ENCODE peak calls at places on chromosomes 4 and X, in five cellular contexts. H is H1, I is mesenchymal stem cell, O is H9, M is trophoblast cell. Q is an unnamed sample.

GRCh38 chr4:188879598-188879997 is 740.4 kb downstream of the TRIML1 start:
- DNase-seq in M (no peak), O (no peak), I (no peak), H (no peak), Q (no peak)

GRCh38 chr4:24226667-24227066 is 336.8 kb upstream of the PPARGC1A start:
- DNase-seq in H (no peak), I (peak), O (no peak), M (no peak), Q (no peak)

GRCh38 chrX:136534131-136534530 is 2.1 kb downstream of the VGLL1 start:
- DNase-seq in O (no peak), H (no peak), M (peak), I (no peak), Q (no peak)

GRCh38 chrX:21723097-21723496 is 34.8 kb downstream of the SMPX start:
- DNase-seq in M (no peak), I (peak), H (no peak), O (no peak), Q (no peak)

GRCh38 chr4:11635336-11635735 is 206.6 kb upstream of the HS3ST1 start:
- DNase-seq in O (no peak), H (no peak), I (peak), M (peak), Q (no peak)

GRCh38 chr4:163157157-163157556 is 9.5 kb downstream of the NAF1 start:
- DNase-seq in H (no peak), O (no peak), M (no peak), I (peak), Q (no peak)

GRCh38 chr4:12595986-12596385 is 888.2 kb downstream of the RAB28 start:
- DNase-seq in O (no peak), H (no peak), I (no peak), M (no peak), Q (no peak)

GRCh38 chr4:140497776-140498636 is at the start of gene MGAT4D:
- DNase-seq in O (peak), M (no peak), H (no peak), I (peak), Q (peak)

GRCh38 chr4:164946810-164947209 is 30.6 kb downstream of the TRIM61 start:
- DNase-seq in O (no peak), H (no peak), M (no peak), I (no peak), Q (no peak)

GRCh38 chr4:120724656-120725055 is 197.9 kb downstream of the PRDM5 start:
- DNase-seq in H (no peak), M (no peak), I (no peak), O (no peak), Q (no peak)

GRCh38 chr4:101865501-101866062 is 75.1 kb downstream of the BANK1 start:
- DNase-seq in M (peak), O (no peak), I (peak), H (no peak), Q (no peak)

GRCh38 chr4:129446074-129446473 is 350.1 kb downstream of the C4orf33 start:
- DNase-seq in I (peak), O (peak), M (no peak), H (peak), Q (no peak)

GRCh38 chr4:113433116-113433515 is 328.4 kb downstream of the CAMK2D start:
- DNase-seq in O (no peak), M (no peak), I (no peak), H (no peak), Q (no peak)

GRCh38 chr4:2932561-2932950 is 30.6 kb downstream of the NOP14 start:
- DNase-seq in M (no peak), H (no peak), O (peak), I (no peak), Q (no peak)

GRCh38 chr4:186792994-186793393 is 69.3 kb upstream of the FAT1 start:
- DNase-seq in H (no peak), M (peak), O (no peak), I (peak), Q (no peak)

GRCh38 chr4:138199568-138200235 is 42.4 kb downstream of the SLC7A11 start:
- DNase-seq in H (no peak), O (no peak), I (no peak), M (peak), Q (no peak)

GRCh38 chr4:71713611-71714203 is 70.2 kb downstream of the GC start:
- DNase-seq in M (no peak), H (no peak), I (peak), O (no peak), Q (no peak)

GRCh38 chr4:186979966-186980745 is 256.5 kb upstream of the FAT1 start:
- DNase-seq in M (no peak), O (no peak), H (no peak), I (peak), Q (no peak)

GRCh38 chr4:124708517-124709300 is 3.8 kb downstream of the ANKRD50 start:
- DNase-seq in I (peak), M (no peak), H (no peak), O (no peak), Q (no peak)

GRCh38 chr4:3047464-3048286 is 26.7 kb downstream of the HTT-AS start:
- DNase-seq in I (peak), O (peak), M (peak), H (peak), Q (peak)

GRCh38 chrX:11381464-11381863 is 88.3 kb downstream of the AMELX start:
- DNase-seq in M (peak), I (peak), O (peak), H (no peak), Q (peak)

GRCh38 chrX:118039591-118039990 is 77.0 kb downstream of the KLHL13 start:
- DNase-seq in H (no peak), I (no peak), O (no peak), M (no peak), Q (no peak)

GRCh38 chr4:141079393-141079930 is 53.8 kb downstream of the RNF150 start:
- DNase-seq in H (no peak), M (no peak), O (no peak), I (no peak), Q (no peak)

GRCh38 chr4:175371091-175371490 is 441.0 kb downstream of the GPM6A start:
- DNase-seq in O (no peak), M (peak), I (no peak), H (no peak), Q (no peak)

GRCh38 chrX:130401415-130402210 is at the start of gene RBMX2:
- DNase-seq in O (peak), M (peak), H (peak), I (peak), Q (peak)

GRCh38 chrX:10620121-10620699 is at the start of gene MID1:
- DNase-seq in I (peak), O (peak), M (peak), H (no peak), Q (peak)

GRCh38 chr4:56307423-56307822 is 79.9 kb downstream of the AASDH start:
- DNase-seq in O (no peak), H (no peak), I (peak), M (peak), Q (no peak)

GRCh38 chr4:26459054-26459755 is 31.1 kb downstream of the CCKAR start:
- DNase-seq in O (no peak), M (no peak), I (peak), H (peak), Q (peak)

GRCh38 chrX:106952089-106952488 is 31.9 kb downstream of the CLDN2 start:
- DNase-seq in H (no peak), M (no peak), O (no peak), I (no peak), Q (no peak)

GRCh38 chrX:64186974-64187761 is 18.3 kb downstream of the AMER1 start:
- DNase-seq in O (no peak), M (no peak), I (no peak), H (no peak), Q (no peak)
- H2BK12ac ChIP-seq in O (no peak), M (no peak), I (no peak), H (no peak), Q (no peak)

GRCh38 chr4:51843309-51844156 is 580 bp downstream of the DCUN1D4 start:
- DNase-seq in I (peak), M (peak), O (no peak), H (no peak), Q (no peak)
- H2AK5ac ChIP-seq in I (no peak), M (no peak), O (no peak), H (no peak), Q (peak)

GRCh38 chrX:13373807-13374187 is 53.9 kb upstream of the ATXN3L start:
- DNase-seq in O (no peak), H (no peak), I (peak), M (no peak), Q (no peak)

GRCh38 chrX:13372203-13372980 is 52.5 kb upstream of the ATXN3L start:
- DNase-seq in H (no peak), I (no peak), M (no peak), O (no peak), Q (no peak)

GRCh38 chrX:13374364-13374763 is 54.5 kb upstream of the ATXN3L start:
- DNase-seq in O (no peak), M (no peak), H (no peak), I (no peak), Q (no peak)

GRCh38 chrX:13371191-13371590 is 51.3 kb upstream of the ATXN3L start:
- DNase-seq in O (no peak), I (no peak), M (no peak), H (no peak), Q (no peak)

DNA sequence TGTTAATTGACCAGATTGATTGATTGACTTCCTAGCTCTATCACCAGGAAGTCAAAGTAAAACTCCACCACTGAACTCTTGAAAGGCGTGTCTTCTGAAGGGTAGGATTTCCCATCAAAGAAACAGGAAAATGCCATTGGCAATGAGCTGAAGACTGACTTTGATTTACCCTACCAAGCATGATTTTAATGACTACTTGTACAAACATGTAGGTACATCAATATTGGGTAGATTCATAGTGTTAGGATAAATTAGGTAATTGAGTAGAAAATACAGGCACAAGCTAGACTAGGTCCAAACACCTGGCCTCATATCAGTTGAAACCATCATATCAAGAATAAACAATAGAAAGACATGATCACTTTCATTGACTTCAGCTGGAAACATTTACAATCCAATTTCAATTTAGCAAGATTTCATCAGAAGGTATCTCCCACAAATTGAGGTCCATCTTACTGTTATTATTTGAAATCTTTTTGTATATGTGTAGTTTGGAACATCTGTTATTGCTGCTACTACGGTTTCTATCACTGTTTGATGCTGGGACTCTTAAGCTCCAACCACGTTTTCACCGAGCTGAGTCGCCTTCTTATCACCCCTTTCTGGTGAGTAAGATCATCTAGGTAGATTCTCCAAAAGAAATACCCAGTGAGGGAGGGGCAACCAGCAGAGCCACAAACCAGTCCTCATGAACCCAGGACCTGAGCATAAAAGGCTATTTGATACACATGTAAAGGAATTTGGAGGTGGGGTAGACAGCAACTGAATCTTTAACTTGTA is 53.4 kb upstream of the ATXN3L start:
- DNase-seq in I (peak), O (no peak), M (no peak), H (no peak), Q (no peak)
- H4K91ac ChIP-seq in I (no peak), O (no peak), M (no peak), H (no peak), Q (no peak)

GRCh38 chr4:142434519-142435224 is 411.4 kb downstream of the INPP4B start:
- DNase-seq in M (no peak), O (peak), I (no peak), H (no peak), Q (no peak)

GRCh38 chr4:142443469-142443868 is 402.6 kb downstream of the INPP4B start:
- DNase-seq in O (peak), H (no peak), M (no peak), I (no peak), Q (no peak)

GRCh38 chr4:142435599-142436235 is 410.4 kb downstream of the INPP4B start:
- DNase-seq in O (peak), M (no peak), I (peak), H (peak), Q (peak)

DNA sequence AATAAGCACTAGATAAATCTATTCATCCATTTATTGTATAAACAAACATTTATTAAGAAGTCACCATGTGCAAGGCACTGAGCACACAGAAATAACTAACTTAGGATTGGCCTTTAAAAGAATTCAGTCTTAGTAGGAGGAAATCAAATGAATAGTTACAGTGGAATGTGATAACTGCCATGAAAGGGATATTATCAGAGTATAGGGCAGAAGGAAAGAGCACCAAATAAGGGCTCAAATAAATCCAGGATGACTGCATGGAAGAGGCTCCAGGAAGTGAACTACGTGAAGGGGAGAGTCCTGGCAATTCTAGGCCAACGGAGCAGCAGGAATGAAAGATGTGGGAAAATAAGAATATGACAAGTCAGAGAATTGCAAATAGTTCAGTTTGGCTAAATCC is 406.0 kb downstream of the INPP4B start:
- DNase-seq in O (no peak), M (no peak), I (no peak), H (no peak), Q (no peak)
- H2BK12ac ChIP-seq in O (no peak), M (no peak), I (no peak), H (no peak), Q (no peak)

DNA sequence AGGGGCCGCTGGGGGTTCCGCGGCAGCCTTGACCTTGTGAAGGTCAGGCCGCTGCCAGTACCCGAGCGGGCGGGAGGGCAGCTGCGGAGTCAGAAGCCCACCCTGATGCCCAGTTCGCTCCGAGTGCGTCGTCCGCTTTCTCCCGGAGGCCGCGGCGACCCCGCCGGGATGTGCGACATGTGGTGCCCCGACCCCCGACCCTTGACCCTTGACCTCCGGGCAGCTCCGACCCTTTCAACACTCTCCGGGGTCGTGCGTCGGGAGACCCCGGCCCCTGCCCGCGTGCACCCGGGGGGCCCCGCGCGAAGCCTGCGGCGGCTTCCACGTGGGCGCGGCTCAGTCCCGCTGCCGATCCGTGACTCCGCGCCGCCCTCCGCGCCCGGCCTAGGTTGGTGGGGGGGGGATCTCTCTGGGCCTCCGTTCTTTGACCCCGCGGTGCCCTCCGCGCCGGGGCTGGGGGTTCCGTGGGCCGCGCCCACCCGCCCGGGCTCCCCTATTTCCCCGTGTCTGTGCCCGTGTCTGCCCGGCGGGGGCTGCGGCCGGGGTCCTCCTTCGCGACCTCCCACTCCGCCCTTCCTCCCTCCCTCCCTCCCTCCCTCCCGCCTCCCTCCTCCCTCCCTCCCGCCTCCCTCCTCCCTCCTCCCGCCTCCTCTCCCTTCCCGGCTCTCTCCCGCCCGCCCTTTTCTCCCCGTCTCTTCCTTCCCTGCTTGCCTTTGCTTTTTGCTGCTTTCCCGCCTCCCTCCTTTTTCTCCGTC is 640 bp upstream of the SLC25A6 start:
- DNase-seq in H (no peak), M (peak), I (peak), O (peak), Q (no peak)
- H2AK5ac ChIP-seq in H (no peak), M (peak), I (peak), O (no peak), Q (peak)

GRCh38 chr4:130479020-130479419 is 1383.1 kb downstream of the C4orf33 start:
- DNase-seq in O (no peak), H (no peak), I (no peak), M (no peak), Q (no peak)

GRCh38 chr4:130479674-130480073 is 1383.7 kb downstream of the C4orf33 start:
- DNase-seq in M (no peak), O (no peak), I (no peak), H (no peak), Q (no peak)

GRCh38 chr4:130478406-130478805 is 1382.5 kb downstream of the C4orf33 start:
- DNase-seq in O (no peak), H (no peak), M (peak), I (peak), Q (no peak)
- H4K91ac ChIP-seq in O (no peak), H (no peak), M (no peak), I (no peak), Q (no peak)

GRCh38 chrX:26008691-26009090 is 129.5 kb upstream of the MAGEB18 start:
- DNase-seq in M (no peak), I (no peak), H (no peak), O (no peak), Q (no peak)
- H2BK12ac ChIP-seq in M (no peak), I (no peak), H (no peak), O (no peak), Q (no peak)

Q was measured in neuronal stem cell.